ENCODE peak calls at places on chromosomes 2 and 18, in seven cellular contexts. One of them, this sample, is unnamed.

GRCh38 chr2:47033102-47033880 is 117.7 kb upstream of the MCFD2 start:
- DNase-seq in heart left ventricle: no peak
- DNase-seq in testis: no peak
- DNase-seq in cardiac muscle cell: no peak
- DNase-seq in right atrium auricular region: no peak
- DNase-seq in mesendoderm: peak
- DNase-seq in small intestine: no peak
- DNase-seq in this sample: no peak

GRCh38 chr2:240202616-240203015 is 62.2 kb upstream of the OTOS start:
- DNase-seq in mesendoderm: no peak
- DNase-seq in right atrium auricular region: no peak
- DNase-seq in small intestine: no peak
- DNase-seq in testis: no peak
- DNase-seq in cardiac muscle cell: no peak
- DNase-seq in heart left ventricle: no peak
- DNase-seq in this sample: no peak

GRCh38 chr18:21444465-21445023 is 156.0 kb downstream of the ESCO1 start:
- DNase-seq in testis: peak
- DNase-seq in mesendoderm: peak
- DNase-seq in right atrium auricular region: no peak
- DNase-seq in cardiac muscle cell: peak
- DNase-seq in heart left ventricle: no peak
- DNase-seq in small intestine: peak
- DNase-seq in this sample: peak

GRCh38 chr2:15969214-15969613 is 28.9 kb downstream of the MYCN start:
- DNase-seq in right atrium auricular region: no peak
- DNase-seq in mesendoderm: no peak
- DNase-seq in heart left ventricle: no peak
- DNase-seq in cardiac muscle cell: no peak
- DNase-seq in small intestine: no peak
- DNase-seq in testis: no peak
- DNase-seq in this sample: no peak

GRCh38 chr2:15218423-15219086 is 342.6 kb downstream of the NBAS start:
- DNase-seq in cardiac muscle cell: no peak
- DNase-seq in right atrium auricular region: no peak
- DNase-seq in small intestine: no peak
- DNase-seq in testis: no peak
- DNase-seq in mesendoderm: no peak
- DNase-seq in heart left ventricle: no peak
- DNase-seq in this sample: no peak

GRCh38 chr2:232540441-232541041 is 1.0 kb downstream of the CHRNG start:
- DNase-seq in right atrium auricular region: no peak
- DNase-seq in testis: no peak
- DNase-seq in cardiac muscle cell: no peak
- DNase-seq in small intestine: no peak
- DNase-seq in mesendoderm: no peak
- DNase-seq in heart left ventricle: no peak
- DNase-seq in this sample: peak

GRCh38 chr2:231483398-231484329 is 19.4 kb upstream of the NCL start:
- DNase-seq in small intestine: no peak
- DNase-seq in mesendoderm: no peak
- DNase-seq in heart left ventricle: peak
- DNase-seq in right atrium auricular region: no peak
- DNase-seq in cardiac muscle cell: peak
- DNase-seq in testis: peak
- DNase-seq in this sample: peak

GRCh38 chr2:202084265-202084664 is 11.2 kb downstream of the KIAA2012 start:
- DNase-seq in heart left ventricle: no peak
- DNase-seq in testis: no peak
- DNase-seq in right atrium auricular region: no peak
- DNase-seq in mesendoderm: no peak
- DNase-seq in cardiac muscle cell: no peak
- DNase-seq in small intestine: no peak
- DNase-seq in this sample: peak

GRCh38 chr2:237322564-237322963 is 91.4 kb downstream of the COL6A3 start:
- DNase-seq in small intestine: peak
- DNase-seq in mesendoderm: peak
- DNase-seq in right atrium auricular region: peak
- DNase-seq in testis: no peak
- DNase-seq in cardiac muscle cell: no peak
- DNase-seq in heart left ventricle: no peak
- DNase-seq in this sample: peak

GRCh38 chr2:168005586-168005985 is 241.8 kb downstream of the STK39 start:
- DNase-seq in right atrium auricular region: no peak
- DNase-seq in heart left ventricle: no peak
- DNase-seq in testis: no peak
- DNase-seq in small intestine: no peak
- DNase-seq in mesendoderm: no peak
- DNase-seq in cardiac muscle cell: no peak
- DNase-seq in this sample: no peak

GRCh38 chr18:32550958-32551357 is 80.3 kb upstream of the GAREM1 start:
- DNase-seq in cardiac muscle cell: no peak
- DNase-seq in right atrium auricular region: no peak
- DNase-seq in small intestine: no peak
- DNase-seq in mesendoderm: peak
- DNase-seq in testis: no peak
- DNase-seq in heart left ventricle: no peak
- DNase-seq in this sample: peak

GRCh38 chr2:240392948-240393830 is 42.3 kb upstream of the GPC1 start:
- DNase-seq in mesendoderm: no peak
- DNase-seq in right atrium auricular region: no peak
- DNase-seq in cardiac muscle cell: no peak
- DNase-seq in testis: peak
- DNase-seq in small intestine: no peak
- DNase-seq in heart left ventricle: no peak
- DNase-seq in this sample: peak

GRCh38 chr2:9032555-9032954 is 29.1 kb upstream of the MBOAT2 start:
- DNase-seq in heart left ventricle: no peak
- DNase-seq in small intestine: no peak
- DNase-seq in cardiac muscle cell: no peak
- DNase-seq in mesendoderm: no peak
- DNase-seq in right atrium auricular region: no peak
- DNase-seq in testis: no peak
- DNase-seq in this sample: no peak

GRCh38 chr2:73113634-73113958 is 848 bp upstream of the RAB11FIP5 start:
- DNase-seq in mesendoderm: no peak
- DNase-seq in cardiac muscle cell: no peak
- DNase-seq in right atrium auricular region: no peak
- DNase-seq in testis: no peak
- DNase-seq in small intestine: no peak
- DNase-seq in heart left ventricle: no peak
- DNase-seq in this sample: no peak
- H3K4me3 ChIP-seq in mesendoderm: peak
- H3K4me3 ChIP-seq in cardiac muscle cell: peak
- H3K4me3 ChIP-seq in right atrium auricular region: peak
- H3K4me3 ChIP-seq in testis: peak
- H3K4me3 ChIP-seq in small intestine: peak
- H3K4me3 ChIP-seq in heart left ventricle: peak
- H3K4me3 ChIP-seq in this sample: peak

GRCh38 chr2:119463990-119464389 is 32.3 kb downstream of the TMEM37 start:
- DNase-seq in testis: no peak
- DNase-seq in mesendoderm: no peak
- DNase-seq in small intestine: no peak
- DNase-seq in heart left ventricle: peak
- DNase-seq in cardiac muscle cell: no peak
- DNase-seq in right atrium auricular region: no peak
- DNase-seq in this sample: no peak
- H3K4me3 ChIP-seq in testis: no peak
- H3K4me3 ChIP-seq in mesendoderm: no peak
- H3K4me3 ChIP-seq in small intestine: no peak
- H3K4me3 ChIP-seq in heart left ventricle: no peak
- H3K4me3 ChIP-seq in cardiac muscle cell: no peak
- H3K4me3 ChIP-seq in right atrium auricular region: no peak
- H3K4me3 ChIP-seq in this sample: no peak

GRCh38 chr2:124317628-124318027 is 292.5 kb downstream of the CNTNAP5 start:
- DNase-seq in mesendoderm: no peak
- DNase-seq in heart left ventricle: no peak
- DNase-seq in right atrium auricular region: no peak
- DNase-seq in cardiac muscle cell: no peak
- DNase-seq in small intestine: no peak
- DNase-seq in testis: no peak
- DNase-seq in this sample: no peak
- H3K4me3 ChIP-seq in mesendoderm: no peak
- H3K4me3 ChIP-seq in heart left ventricle: no peak
- H3K4me3 ChIP-seq in right atrium auricular region: no peak
- H3K4me3 ChIP-seq in cardiac muscle cell: no peak
- H3K4me3 ChIP-seq in small intestine: no peak
- H3K4me3 ChIP-seq in testis: no peak
- H3K4me3 ChIP-seq in this sample: no peak

GRCh38 chr18:3451989-3452749 is 2.2 kb downstream of the TGIF1 start:
- DNase-seq in small intestine: peak
- DNase-seq in testis: peak
- DNase-seq in heart left ventricle: peak
- DNase-seq in cardiac muscle cell: peak
- DNase-seq in right atrium auricular region: no peak
- DNase-seq in mesendoderm: peak
- DNase-seq in this sample: peak
- H3K4me3 ChIP-seq in small intestine: peak
- H3K4me3 ChIP-seq in testis: peak
- H3K4me3 ChIP-seq in heart left ventricle: peak
- H3K4me3 ChIP-seq in cardiac muscle cell: peak
- H3K4me3 ChIP-seq in right atrium auricular region: peak
- H3K4me3 ChIP-seq in mesendoderm: peak
- H3K4me3 ChIP-seq in this sample: peak